ENCODE peak calls at places on chromosomes 3 and 15, in six cellular contexts. Q is H9; C is cardiac fibroblast; Y is central memory CD4-positive, alpha-beta T cell; E is tibial nerve; W is A172. R is an unnamed sample.

GRCh38 chr15:43441316-43441715 is 51.6 kb downstream of the TP53BP1 start:
- DNase-seq in Q (no peak), C (peak; percentile 60), Y (no peak), E (no peak), W (peak; percentile 36), R (no peak)

GRCh38 chr3:13703071-13703470 is 154.1 kb downstream of the FBLN2 start:
- DNase-seq in Q (no peak), C (no peak), Y (no peak), E (no peak), W (no peak), R (no peak)

GRCh38 chr3:120017692-120018091 is 76.6 kb downstream of the GSK3B start:
- DNase-seq in Q (no peak), C (no peak), Y (no peak), E (no peak), W (no peak), R (no peak)

GRCh38 chr3:55558316-55558715 is 71.2 kb upstream of the WNT5A start:
- DNase-seq in Q (no peak), C (no peak), Y (no peak), E (no peak), W (no peak), R (no peak)

GRCh38 chr15:94182883-94183282 is 48.5 kb upstream of the MCTP2 start:
- DNase-seq in Q (no peak), C (no peak), Y (no peak), E (no peak), W (no peak), R (no peak)

GRCh38 chr3:171878441-171879225 is 35.5 kb downstream of the TMEM212 start:
- DNase-seq in Q (no peak), C (peak; percentile 84), Y (no peak), E (no peak), W (no peak), R (no peak)

GRCh38 chr3:143700431-143700975 is 147.8 kb downstream of the SLC9A9 start:
- DNase-seq in Q (no peak), C (no peak), Y (no peak), E (no peak), W (no peak), R (no peak)

GRCh38 chr3:17081520-17081919 is 196.8 kb downstream of the PLCL2 start:
- DNase-seq in Q (no peak), C (no peak), Y (no peak), E (no peak), W (no peak), R (no peak)

GRCh38 chr15:54066403-54066802 is 88.2 kb downstream of the UNC13C start:
- DNase-seq in Q (no peak), C (no peak), Y (no peak), E (no peak), W (no peak), R (no peak)

GRCh38 chr15:82570721-82571519 is 30.7 kb upstream of the RPS17 start:
- DNase-seq in Q (peak; percentile 43), C (peak; percentile 13), Y (no peak), E (no peak), W (peak; percentile 8), R (no peak)

GRCh38 chr15:40256642-40257235 is 17.9 kb downstream of the PAK6 start:
- DNase-seq in Q (no peak), C (peak; percentile 23), Y (no peak), E (no peak), W (peak; percentile 37), R (no peak)

GRCh38 chr3:127722928-127723603 is 50.3 kb downstream of the ABTB1 start:
- DNase-seq in Q (no peak), C (no peak), Y (no peak), E (no peak), W (no peak), R (peak; percentile 69)

GRCh38 chr15:57217716-57218598 is 158.3 kb upstream of the CGNL1 start:
- DNase-seq in Q (no peak), C (no peak), Y (no peak), E (no peak), W (peak; percentile 14), R (no peak)

GRCh38 chr3:42711491-42712343 is 9.1 kb upstream of the HHATL start:
- DNase-seq in Q (peak; percentile 28), C (no peak), Y (no peak), E (no peak), W (no peak), R (no peak)

GRCh38 chr3:99396651-99397050 is 241.7 kb upstream of the COL8A1 start:
- DNase-seq in Q (no peak), C (no peak), Y (no peak), E (no peak), W (no peak), R (no peak)

GRCh38 chr3:183230826-183231225 is 22.2 kb upstream of the B3GNT5 start:
- DNase-seq in Q (no peak), C (no peak), Y (no peak), E (no peak), W (no peak), R (no peak)

GRCh38 chr3:67715911-67716310 is 61.5 kb upstream of the SUCLG2 start:
- DNase-seq in Q (no peak), C (no peak), Y (no peak), E (no peak), W (no peak), R (no peak)

GRCh38 chr15:80936288-80937078 is 53.1 kb downstream of the MESD start:
- DNase-seq in Q (no peak), C (no peak), Y (no peak), E (no peak), W (no peak), R (no peak)

GRCh38 chr3:14549256-14549931 is 9.3 kb upstream of the GRIP2 start:
- DNase-seq in Q (no peak), C (peak; percentile 7), Y (no peak), E (no peak), W (no peak), R (no peak)

GRCh38 chr3:128408693-128409620 is 57.7 kb downstream of the DNAJB8 start:
- DNase-seq in Q (no peak), C (no peak), Y (no peak), E (no peak), W (no peak), R (no peak)

GRCh38 chr3:134803652-134804051 is 8.6 kb downstream of the EPHB1 start:
- DNase-seq in Q (no peak), C (no peak), Y (no peak), E (no peak), W (no peak), R (no peak)

GRCh38 chr3:123535580-123535979 is 49.3 kb downstream of the HACD2 start:
- DNase-seq in Q (no peak), C (peak; percentile 44), Y (no peak), E (no peak), W (peak; percentile 28), R (no peak)

GRCh38 chr3:98821072-98821471 is 57.9 kb downstream of the ST3GAL6 start:
- DNase-seq in Q (no peak), C (no peak), Y (no peak), E (no peak), W (no peak), R (no peak)

GRCh38 chr3:140580746-140581145 is 97.1 kb upstream of the TRIM42 start:
- DNase-seq in Q (no peak), C (no peak), Y (no peak), E (no peak), W (peak; percentile 15), R (no peak)

GRCh38 chr15:58864602-58865419 is 68.7 kb downstream of the SLTM start:
- DNase-seq in Q (peak; percentile 76), C (peak; percentile 42), Y (no peak), E (no peak), W (no peak), R (no peak)

GRCh38 chr15:41648770-41649169 is 11.4 kb upstream of the MGA start:
- DNase-seq in Q (no peak), C (peak; percentile 7), Y (no peak), E (no peak), W (no peak), R (no peak)

GRCh38 chr3:183178833-183179549 is 16.5 kb upstream of the LAMP3 start:
- DNase-seq in Q (peak; percentile 72), C (peak; percentile 57), Y (peak; percentile 13), E (peak; percentile 23), W (peak; percentile 30), R (no peak)

GRCh38 chr3:189076459-189076858 is 95.3 kb upstream of the TPRG1 start:
- DNase-seq in Q (no peak), C (no peak), Y (no peak), E (no peak), W (no peak), R (peak; percentile 75)

GRCh38 chr3:61947456-61947855 is 386.1 kb downstream of the PTPRG start:
- DNase-seq in Q (no peak), C (peak; percentile 40), Y (no peak), E (no peak), W (no peak), R (no peak)

GRCh38 chr3:129560269-129560787 is 17.4 kb downstream of the H1-8 start:
- DNase-seq in Q (no peak), C (peak; percentile 86), Y (no peak), E (no peak), W (peak; percentile 89), R (no peak)

R was measured in NCI-H446 treated with DMSO at 0.1 percent for 48 hours.